ENCODE peak calls at places on chromosome 1, in six cellular contexts. One of them, this sample, is unnamed.

GRCh38 chr1:216910081-216910840 is 187.0 kb upstream of the ESRRG start:
- DNase-seq in D721Med: no peak
- DNase-seq in left ventricle myocardium inferior: no peak
- DNase-seq in brain microvascular endothelial cell: no peak
- DNase-seq in H9: no peak
- DNase-seq in IMR-90: peak; percentile 30
- DNase-seq in this sample: no peak

GRCh38 chr1:2981981-2982614 is 39.2 kb upstream of the ACTRT2 start:
- DNase-seq in H9: no peak
- DNase-seq in D721Med: no peak
- DNase-seq in IMR-90: no peak
- DNase-seq in brain microvascular endothelial cell: no peak
- DNase-seq in left ventricle myocardium inferior: peak; percentile 6
- DNase-seq in this sample: no peak

GRCh38 chr1:3066250-3066711 is 2.7 kb upstream of the PRDM16 start:
- DNase-seq in brain microvascular endothelial cell: no peak
- DNase-seq in H9: no peak
- DNase-seq in D721Med: no peak
- DNase-seq in left ventricle myocardium inferior: peak; percentile 67
- DNase-seq in IMR-90: no peak
- DNase-seq in this sample: no peak

GRCh38 chr1:70066711-70067110 is 138.7 kb downstream of the LRRC40 start:
- DNase-seq in IMR-90: no peak
- DNase-seq in D721Med: no peak
- DNase-seq in H9: no peak
- DNase-seq in left ventricle myocardium inferior: no peak
- DNase-seq in brain microvascular endothelial cell: no peak
- DNase-seq in this sample: peak; percentile 15

GRCh38 chr1:29708381-29708780 is 472.1 kb downstream of the PTPRU start:
- DNase-seq in left ventricle myocardium inferior: no peak
- DNase-seq in H9: no peak
- DNase-seq in IMR-90: peak; percentile 69
- DNase-seq in brain microvascular endothelial cell: no peak
- DNase-seq in D721Med: no peak
- DNase-seq in this sample: no peak

GRCh38 chr1:18951416-18951815 is 5.1 kb downstream of the IFFO2 start:
- DNase-seq in brain microvascular endothelial cell: no peak
- DNase-seq in left ventricle myocardium inferior: no peak
- DNase-seq in H9: no peak
- DNase-seq in IMR-90: no peak
- DNase-seq in D721Med: no peak
- DNase-seq in this sample: no peak

GRCh38 chr1:9655127-9655723 is 3.7 kb downstream of the PIK3CD start:
- DNase-seq in left ventricle myocardium inferior: no peak
- DNase-seq in D721Med: no peak
- DNase-seq in brain microvascular endothelial cell: no peak
- DNase-seq in H9: no peak
- DNase-seq in IMR-90: no peak
- DNase-seq in this sample: no peak

GRCh38 chr1:231630558-231631205 is 4.1 kb downstream of the DISC1 start:
- DNase-seq in H9: no peak
- DNase-seq in left ventricle myocardium inferior: no peak
- DNase-seq in brain microvascular endothelial cell: no peak
- DNase-seq in IMR-90: peak; percentile 77
- DNase-seq in D721Med: no peak
- DNase-seq in this sample: no peak

GRCh38 chr1:65668368-65668767 is 124.3 kb upstream of the PDE4B start:
- DNase-seq in left ventricle myocardium inferior: no peak
- DNase-seq in H9: no peak
- DNase-seq in brain microvascular endothelial cell: no peak
- DNase-seq in D721Med: no peak
- DNase-seq in IMR-90: no peak
- DNase-seq in this sample: no peak

GRCh38 chr1:244860078-244860477 is 4.3 kb downstream of the HNRNPU start:
- DNase-seq in IMR-90: no peak
- DNase-seq in left ventricle myocardium inferior: no peak
- DNase-seq in H9: no peak
- DNase-seq in brain microvascular endothelial cell: no peak
- DNase-seq in D721Med: no peak
- DNase-seq in this sample: no peak

GRCh38 chr1:6358757-6359567 is 34.6 kb downstream of the ACOT7 start:
- DNase-seq in H9: no peak
- DNase-seq in brain microvascular endothelial cell: peak; percentile 61
- DNase-seq in left ventricle myocardium inferior: no peak
- DNase-seq in D721Med: no peak
- DNase-seq in IMR-90: peak; percentile 86
- DNase-seq in this sample: peak; percentile 56

GRCh38 chr1:48807599-48808260 is 31.0 kb upstream of the BEND5 start:
- DNase-seq in IMR-90: no peak
- DNase-seq in brain microvascular endothelial cell: no peak
- DNase-seq in D721Med: no peak
- DNase-seq in H9: no peak
- DNase-seq in left ventricle myocardium inferior: no peak
- DNase-seq in this sample: no peak

GRCh38 chr1:167057297-167057688 is 32.9 kb downstream of the GPA33 start:
- DNase-seq in left ventricle myocardium inferior: no peak
- DNase-seq in H9: peak; percentile 70
- DNase-seq in brain microvascular endothelial cell: peak; percentile 34
- DNase-seq in D721Med: no peak
- DNase-seq in IMR-90: peak; percentile 9
- DNase-seq in this sample: peak; percentile 62

GRCh38 chr1:110783292-110783918 is 89.5 kb upstream of the CD53 start:
- DNase-seq in brain microvascular endothelial cell: peak; percentile 38
- DNase-seq in left ventricle myocardium inferior: no peak
- DNase-seq in IMR-90: peak; percentile 50
- DNase-seq in H9: peak; percentile 54
- DNase-seq in D721Med: peak; percentile 38
- DNase-seq in this sample: peak; percentile 73

GRCh38 chr1:103170608-103171007 is 62.3 kb upstream of the COL11A1 start:
- DNase-seq in left ventricle myocardium inferior: no peak
- DNase-seq in D721Med: no peak
- DNase-seq in IMR-90: peak; percentile 34
- DNase-seq in brain microvascular endothelial cell: no peak
- DNase-seq in H9: no peak
- DNase-seq in this sample: no peak

GRCh38 chr1:3068400-3069361 is at the start of gene PRDM16:
- DNase-seq in D721Med: no peak
- DNase-seq in IMR-90: peak; percentile 3
- DNase-seq in H9: peak; percentile 61
- DNase-seq in left ventricle myocardium inferior: peak; percentile 51
- DNase-seq in brain microvascular endothelial cell: peak; percentile 32
- DNase-seq in this sample: peak; percentile 65

GRCh38 chr1:2382621-2383361 is 8.6 kb downstream of the MORN1 start:
- DNase-seq in H9: peak; percentile 81
- DNase-seq in left ventricle myocardium inferior: no peak
- DNase-seq in brain microvascular endothelial cell: no peak
- DNase-seq in IMR-90: no peak
- DNase-seq in D721Med: peak; percentile 45
- DNase-seq in this sample: peak; percentile 48

GRCh38 chr1:94025383-94026340 is 95.3 kb downstream of the ABCA4 start:
- DNase-seq in IMR-90: peak; percentile 79
- DNase-seq in brain microvascular endothelial cell: peak; percentile 74
- DNase-seq in D721Med: peak; percentile 63
- DNase-seq in left ventricle myocardium inferior: no peak
- DNase-seq in H9: no peak
- DNase-seq in this sample: peak; percentile 74

GRCh38 chr1:11301593-11301992 is 28.6 kb downstream of the UBIAD1 start:
- DNase-seq in left ventricle myocardium inferior: no peak
- DNase-seq in H9: no peak
- DNase-seq in D721Med: no peak
- DNase-seq in IMR-90: no peak
- DNase-seq in brain microvascular endothelial cell: no peak
- DNase-seq in this sample: no peak

GRCh38 chr1:204621996-204622395 is 63.5 kb downstream of the LRRN2 start:
- DNase-seq in left ventricle myocardium inferior: no peak
- DNase-seq in H9: no peak
- DNase-seq in brain microvascular endothelial cell: no peak
- DNase-seq in IMR-90: no peak
- DNase-seq in D721Med: no peak
- DNase-seq in this sample: no peak

GRCh38 chr1:204618148-204618760 is 67.3 kb downstream of the LRRN2 start:
- DNase-seq in left ventricle myocardium inferior: no peak
- DNase-seq in D721Med: no peak
- DNase-seq in H9: no peak
- DNase-seq in brain microvascular endothelial cell: no peak
- DNase-seq in IMR-90: no peak
- DNase-seq in this sample: no peak

GRCh38 chr1:204621391-204621790 is 64.1 kb downstream of the LRRN2 start:
- DNase-seq in brain microvascular endothelial cell: no peak
- DNase-seq in H9: no peak
- DNase-seq in IMR-90: no peak
- DNase-seq in D721Med: no peak
- DNase-seq in left ventricle myocardium inferior: no peak
- DNase-seq in this sample: peak; percentile 57

GRCh38 chr1:204617256-204618147 is 68.0 kb downstream of the LRRN2 start:
- DNase-seq in D721Med: no peak
- DNase-seq in IMR-90: no peak
- DNase-seq in left ventricle myocardium inferior: no peak
- DNase-seq in H9: no peak
- DNase-seq in brain microvascular endothelial cell: no peak
- DNase-seq in this sample: no peak

GRCh38 chr1:204619721-204620120 is 65.8 kb downstream of the LRRN2 start:
- DNase-seq in IMR-90: no peak
- DNase-seq in H9: no peak
- DNase-seq in brain microvascular endothelial cell: no peak
- DNase-seq in D721Med: no peak
- DNase-seq in left ventricle myocardium inferior: no peak
- DNase-seq in this sample: no peak
- TF ChIP-seq CTCF in IMR-90: no peak
- TF ChIP-seq CTCF in H9: peak; percentile 48
- TF ChIP-seq CTCF in brain microvascular endothelial cell: no peak
- TF ChIP-seq CTCF in D721Med: peak; percentile 33
- TF ChIP-seq CTCF in left ventricle myocardium inferior: no peak
- TF ChIP-seq CTCF in this sample: no peak

DNA sequence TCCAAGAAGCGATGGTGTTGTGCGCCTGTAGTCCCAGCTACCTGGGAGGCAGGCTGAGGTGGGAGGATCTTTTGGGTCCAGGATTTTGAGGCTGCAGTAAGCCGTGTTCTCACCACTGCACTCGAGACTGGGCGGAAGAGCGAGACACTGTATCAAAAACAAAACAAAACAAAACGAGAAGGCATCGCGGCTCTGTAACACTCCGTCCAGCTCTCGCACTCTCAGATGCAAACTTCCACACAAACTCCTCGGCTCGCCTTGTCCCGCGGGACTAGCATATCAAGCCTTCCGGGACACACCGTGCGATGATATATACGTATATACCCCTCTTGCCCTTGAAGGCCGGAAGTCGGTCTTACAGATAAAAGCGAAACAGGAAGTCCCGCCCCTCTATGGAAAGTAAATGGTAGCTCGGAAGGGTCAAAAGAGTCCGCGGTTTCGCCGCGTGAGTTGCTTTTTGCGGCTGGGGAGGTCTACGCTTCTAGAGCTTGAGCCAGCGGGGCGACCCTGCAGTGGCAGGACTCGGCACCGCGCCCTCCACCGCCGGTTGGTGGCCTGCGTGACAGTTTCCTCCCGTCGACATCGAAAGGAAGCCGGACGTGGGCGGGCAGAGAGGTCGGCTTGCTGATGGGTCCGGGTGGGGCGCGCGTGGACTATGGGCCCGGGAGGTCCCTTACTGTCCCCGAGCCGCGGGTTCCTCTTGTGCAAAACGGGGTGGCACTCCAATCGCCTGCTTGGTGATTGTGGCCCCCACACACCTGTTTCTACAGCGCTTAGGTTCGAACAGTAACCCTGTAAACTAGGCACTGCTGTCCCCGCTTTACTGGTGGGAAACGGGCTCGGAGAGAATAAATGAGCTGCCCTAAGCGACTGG is at the start of gene COA6:
- DNase-seq in IMR-90: peak; percentile 97
- DNase-seq in H9: peak; percentile 92
- DNase-seq in brain microvascular endothelial cell: peak; percentile 97
- DNase-seq in D721Med: peak; percentile 79
- DNase-seq in left ventricle myocardium inferior: peak; percentile 91
- DNase-seq in this sample: peak; percentile 97
- TF ChIP-seq CTCF in IMR-90: no peak
- TF ChIP-seq CTCF in H9: no peak
- TF ChIP-seq CTCF in brain microvascular endothelial cell: no peak
- TF ChIP-seq CTCF in D721Med: no peak
- TF ChIP-seq CTCF in left ventricle myocardium inferior: no peak
- TF ChIP-seq CTCF in this sample: no peak

GRCh38 chr1:202565890-202566289 is 144.4 kb downstream of the SYT2 start:
- DNase-seq in IMR-90: no peak
- DNase-seq in D721Med: no peak
- DNase-seq in brain microvascular endothelial cell: no peak
- DNase-seq in H9: no peak
- DNase-seq in left ventricle myocardium inferior: no peak
- DNase-seq in this sample: no peak
- TF ChIP-seq CTCF in IMR-90: no peak
- TF ChIP-seq CTCF in D721Med: no peak
- TF ChIP-seq CTCF in brain microvascular endothelial cell: no peak
- TF ChIP-seq CTCF in H9: no peak
- TF ChIP-seq CTCF in left ventricle myocardium inferior: no peak
- TF ChIP-seq CTCF in this sample: no peak

GRCh38 chr1:64396817-64397216 is 73.1 kb upstream of the CACHD1 start:
- DNase-seq in D721Med: no peak
- DNase-seq in H9: peak; percentile 72
- DNase-seq in IMR-90: no peak
- DNase-seq in left ventricle myocardium inferior: no peak
- DNase-seq in brain microvascular endothelial cell: no peak
- DNase-seq in this sample: peak; percentile 27
- TF ChIP-seq CTCF in D721Med: peak; percentile 12
- TF ChIP-seq CTCF in H9: peak; percentile 61
- TF ChIP-seq CTCF in IMR-90: no peak
- TF ChIP-seq CTCF in left ventricle myocardium inferior: no peak
- TF ChIP-seq CTCF in brain microvascular endothelial cell: peak; percentile 21
- TF ChIP-seq CTCF in this sample: peak; percentile 18

GRCh38 chr1:203638076-203638475 is 11.4 kb downstream of the ATP2B4 start:
- DNase-seq in left ventricle myocardium inferior: no peak
- DNase-seq in IMR-90: no peak
- DNase-seq in H9: no peak
- DNase-seq in brain microvascular endothelial cell: no peak
- DNase-seq in D721Med: no peak
- DNase-seq in this sample: no peak
- TF ChIP-seq CTCF in left ventricle myocardium inferior: no peak
- TF ChIP-seq CTCF in IMR-90: no peak
- TF ChIP-seq CTCF in H9: no peak
- TF ChIP-seq CTCF in brain microvascular endothelial cell: no peak
- TF ChIP-seq CTCF in D721Med: no peak
- TF ChIP-seq CTCF in this sample: no peak

DNA sequence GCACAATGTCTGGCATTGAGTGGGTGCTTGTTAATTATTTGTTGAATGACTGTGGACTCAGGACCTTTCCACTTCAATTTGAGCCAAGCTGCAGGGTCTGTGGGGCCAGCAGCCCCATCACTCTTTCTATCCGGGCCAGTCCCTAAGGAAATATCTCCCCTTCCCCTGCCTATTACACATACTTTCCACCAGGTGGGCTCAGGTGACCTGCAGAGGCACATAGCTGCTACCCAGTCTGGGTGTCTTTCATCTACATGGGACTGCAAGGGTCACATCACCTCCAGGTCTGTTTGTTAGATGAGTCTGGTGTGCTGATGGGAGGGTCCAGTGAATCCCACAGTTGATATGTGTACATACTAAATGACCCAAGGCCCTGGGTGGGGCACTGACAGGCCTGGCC is 59.6 kb upstream of the KDM4A start:
- DNase-seq in left ventricle myocardium inferior: no peak
- DNase-seq in H9: peak; percentile 55
- DNase-seq in IMR-90: no peak
- DNase-seq in D721Med: no peak
- DNase-seq in brain microvascular endothelial cell: no peak
- DNase-seq in this sample: no peak
- TF ChIP-seq CTCF in left ventricle myocardium inferior: no peak
- TF ChIP-seq CTCF in H9: peak; percentile 72
- TF ChIP-seq CTCF in IMR-90: peak; percentile 16
- TF ChIP-seq CTCF in D721Med: no peak
- TF ChIP-seq CTCF in brain microvascular endothelial cell: peak; percentile 31
- TF ChIP-seq CTCF in this sample: peak; percentile 37

GRCh38 chr1:233040494-233040893 is 90.1 kb downstream of the NTPCR start:
- DNase-seq in IMR-90: no peak
- DNase-seq in left ventricle myocardium inferior: no peak
- DNase-seq in H9: no peak
- DNase-seq in D721Med: no peak
- DNase-seq in brain microvascular endothelial cell: no peak
- DNase-seq in this sample: no peak
- TF ChIP-seq CTCF in IMR-90: no peak
- TF ChIP-seq CTCF in left ventricle myocardium inferior: no peak
- TF ChIP-seq CTCF in H9: no peak
- TF ChIP-seq CTCF in D721Med: no peak
- TF ChIP-seq CTCF in brain microvascular endothelial cell: no peak
- TF ChIP-seq CTCF in this sample: no peak